ENCODE peak calls at places on chromosomes 5 and 9, in ten cellular contexts. L is right lobe of liver, Z is thyroid gland, V is foreskin fibroblast, D is fibroblast of lung, O is dorsolateral prefrontal cortex, R is endodermal cell, W is brain microvascular endothelial cell, T is AG10803, A is stomach. Y is an unnamed sample.

GRCh38 chr9:92963831-92964606 is 16.7 kb downstream of the FGD3 start:
- DNase-seq in L (peak; percentile 51), Z (no peak), V (no peak), D (no peak), O (no peak), R (peak; percentile 53), W (no peak), T (no peak), A (peak; percentile 49), Y (peak; percentile 64)

GRCh38 chr9:27162045-27162444 is 53.0 kb downstream of the TEK start:
- DNase-seq in L (no peak), Z (no peak), V (no peak), D (peak; percentile 69), O (no peak), R (no peak), W (peak; percentile 38), T (peak; percentile 73), A (no peak), Y (no peak)

GRCh38 chr9:16521868-16522381 is 348.5 kb downstream of the BNC2 start:
- DNase-seq in L (no peak), Z (no peak), V (peak; percentile 95), D (peak; percentile 92), O (no peak), R (no peak), W (peak; percentile 40), T (peak; percentile 98), A (no peak), Y (no peak)

GRCh38 chr5:176360894-176361436 is 599 bp downstream of the KIAA1191 start:
- DNase-seq in L (peak; percentile 46), Z (peak; percentile 15), V (peak; percentile 19), D (no peak), O (no peak), R (no peak), W (peak; percentile 11), T (peak; percentile 5), A (no peak), Y (no peak)

GRCh38 chr5:103452089-103452488 is 110.5 kb downstream of the NUDT12 start:
- DNase-seq in L (no peak), Z (no peak), V (no peak), D (no peak), O (no peak), R (no peak), W (no peak), T (no peak), A (no peak), Y (no peak)

GRCh38 chr5:96986450-96986849 is 50.6 kb downstream of the LNPEP start:
- DNase-seq in L (no peak), Z (no peak), V (no peak), D (no peak), O (no peak), R (no peak), W (no peak), T (no peak), A (no peak), Y (no peak)

GRCh38 chr9:12884736-12885395 is 110.0 kb downstream of the LURAP1L start:
- DNase-seq in L (no peak), Z (no peak), V (peak; percentile 90), D (peak; percentile 85), O (no peak), R (no peak), W (peak; percentile 63), T (peak; percentile 86), A (no peak), Y (no peak)

GRCh38 chr9:97387936-97388684 is 23.8 kb upstream of the TDRD7 start:
- DNase-seq in L (no peak), Z (no peak), V (no peak), D (no peak), O (no peak), R (peak; percentile 80), W (no peak), T (no peak), A (no peak), Y (no peak)

GRCh38 chr9:137534256-137535119 is 15.7 kb downstream of the PNPLA7 start:
- DNase-seq in L (no peak), Z (peak; percentile 75), V (peak; percentile 76), D (peak; percentile 69), O (no peak), R (peak; percentile 72), W (peak; percentile 57), T (peak; percentile 60), A (peak; percentile 59), Y (no peak)

GRCh38 chr5:180209137-180209581 is at the start of gene RASGEF1C:
- DNase-seq in L (peak; percentile 74), Z (peak; percentile 76), V (peak; percentile 86), D (peak; percentile 54), O (no peak), R (peak; percentile 87), W (no peak), T (peak; percentile 46), A (peak; percentile 71), Y (peak; percentile 63)

GRCh38 chr5:180208038-180208434 is 975 bp downstream of the RASGEF1C start:
- DNase-seq in L (no peak), Z (no peak), V (no peak), D (no peak), O (no peak), R (no peak), W (no peak), T (no peak), A (no peak), Y (no peak)

GRCh38 chr5:180207593-180207992 is 1.4 kb downstream of the RASGEF1C start:
- DNase-seq in L (no peak), Z (no peak), V (no peak), D (no peak), O (no peak), R (peak; percentile 71), W (no peak), T (no peak), A (no peak), Y (no peak)

GRCh38 chr5:180206993-180207392 is 2.0 kb downstream of the RASGEF1C start:
- DNase-seq in L (no peak), Z (no peak), V (no peak), D (no peak), O (no peak), R (no peak), W (no peak), T (no peak), A (no peak), Y (no peak)

GRCh38 chr5:180208435-180209081 is 453 bp downstream of the RASGEF1C start:
- DNase-seq in L (no peak), Z (peak; percentile 15), V (peak; percentile 14), D (no peak), O (no peak), R (peak; percentile 77), W (no peak), T (no peak), A (no peak), Y (no peak)
- H3K4me3 ChIP-seq in L (no peak overlapping the region), Z (peak overlapping the region; percentile 7), V (peak overlapping the region; percentile 20), D (peak overlapping the region; percentile 10), O (peak overlapping the region; percentile 71), R (peak overlapping the region; percentile 74), W (peak overlapping the region; percentile 37), T (peak overlapping the region; percentile 20), A (peak overlapping the region; percentile 37), Y (peak overlapping the region; percentile 1)

GRCh38 chr9:130913599-130914416 is 17.2 kb upstream of the QRFP start:
- DNase-seq in L (no peak), Z (no peak), V (no peak), D (no peak), O (no peak), R (no peak), W (no peak), T (no peak), A (no peak), Y (no peak)
- H3K4me3 ChIP-seq in L (no peak overlapping the region), Z (no peak overlapping the region), V (peak overlapping the region; percentile 18), D (no peak overlapping the region), O (peak overlapping the region; percentile 51), R (no peak overlapping the region), W (no peak overlapping the region), T (peak overlapping the region; percentile 16), A (no peak overlapping the region), Y (no peak overlapping the region)

GRCh38 chr5:1295650-1296037 is 776 bp upstream of the TERT start:
- DNase-seq in L (no peak), Z (no peak), V (no peak), D (no peak), O (no peak), R (peak; percentile 54), W (no peak), T (no peak), A (no peak), Y (no peak)
- H3K4me3 ChIP-seq in L (no peak overlapping the region), Z (no peak overlapping the region), V (no peak overlapping the region), D (no peak overlapping the region), O (no peak overlapping the region), R (peak overlapping the region; percentile 75), W (no peak overlapping the region), T (no peak overlapping the region), A (no peak overlapping the region), Y (no peak overlapping the region)

GRCh38 chr5:72852356-72852755 is 35.9 kb downstream of the TNPO1 start:
- DNase-seq in L (no peak), Z (no peak), V (no peak), D (no peak), O (no peak), R (no peak), W (no peak), T (no peak), A (no peak), Y (no peak)
- H3K4me3 ChIP-seq in L (no peak overlapping the region), Z (no peak overlapping the region), V (peak overlapping the region; percentile 91), D (no peak overlapping the region), O (no peak overlapping the region), R (peak overlapping the region; percentile 92), W (no peak overlapping the region), T (no peak overlapping the region), A (no peak overlapping the region), Y (no peak overlapping the region)

GRCh38 chr9:130861372-130862180 is 26.5 kb downstream of the ABL1 start:
- DNase-seq in L (no peak), Z (no peak), V (no peak), D (no peak), O (no peak), R (no peak), W (no peak), T (peak; percentile 51), A (no peak), Y (no peak)
- H3K4me3 ChIP-seq in L (no peak overlapping the region), Z (no peak overlapping the region), V (no peak overlapping the region), D (no peak overlapping the region), O (no peak overlapping the region), R (no peak overlapping the region), W (no peak overlapping the region), T (no peak overlapping the region), A (no peak overlapping the region), Y (no peak overlapping the region)

GRCh38 chr5:124743534-124744169 is 2.8 kb downstream of the ZNF608 start:
- DNase-seq in L (no peak), Z (peak; percentile 74), V (peak; percentile 36), D (no peak), O (no peak), R (peak; percentile 70), W (no peak), T (no peak), A (no peak), Y (no peak)
- H3K4me3 ChIP-seq in L (peak overlapping the region; percentile 56), Z (peak overlapping the region; percentile 46), V (peak overlapping the region; percentile 86), D (peak overlapping the region; percentile 97), O (peak overlapping the region; percentile 84), R (peak overlapping the region; percentile 95), W (peak overlapping the region; percentile 84), T (peak overlapping the region; percentile 38), A (peak overlapping the region; percentile 58), Y (peak overlapping the region; percentile 71)

Y was measured in aorta.